ENCODE peak calls at places on chromosomes 12 and 14, in eight cellular contexts. One of them, this sample, is unnamed.

GRCh38 chr14:54356172-54356571 is 40.6 kb upstream of the CDKN3 start:
- DNase-seq in AG10803: no peak
- DNase-seq in GM04504: no peak
- DNase-seq in fibroblast of the aortic adventitia: no peak
- DNase-seq in RWPE1: peak; percentile 20
- DNase-seq in choroid plexus epithelial cell: peak; percentile 57
- DNase-seq in astrocyte of the spinal cord: peak; percentile 65
- DNase-seq in caudate nucleus: no peak
- DNase-seq in this sample: no peak

GRCh38 chr14:68908201-68908600 is 70.9 kb downstream of the ACTN1 start:
- DNase-seq in AG10803: no peak
- DNase-seq in GM04504: no peak
- DNase-seq in fibroblast of the aortic adventitia: no peak
- DNase-seq in RWPE1: no peak
- DNase-seq in choroid plexus epithelial cell: no peak
- DNase-seq in astrocyte of the spinal cord: no peak
- DNase-seq in caudate nucleus: no peak
- DNase-seq in this sample: no peak

GRCh38 chr12:74725154-74725553 is 187.5 kb downstream of the ATXN7L3B start:
- DNase-seq in AG10803: peak; percentile 5
- DNase-seq in GM04504: no peak
- DNase-seq in fibroblast of the aortic adventitia: peak; percentile 70
- DNase-seq in RWPE1: no peak
- DNase-seq in choroid plexus epithelial cell: peak; percentile 86
- DNase-seq in astrocyte of the spinal cord: peak; percentile 62
- DNase-seq in caudate nucleus: no peak
- DNase-seq in this sample: no peak

GRCh38 chr14:36129181-36129580 is 47.3 kb downstream of the PTCSC3 start:
- DNase-seq in AG10803: no peak
- DNase-seq in GM04504: no peak
- DNase-seq in fibroblast of the aortic adventitia: no peak
- DNase-seq in RWPE1: peak; percentile 37
- DNase-seq in choroid plexus epithelial cell: no peak
- DNase-seq in astrocyte of the spinal cord: peak; percentile 5
- DNase-seq in caudate nucleus: no peak
- DNase-seq in this sample: no peak

GRCh38 chr14:73589128-73589527 is 2.5 kb upstream of the ACOT4 start:
- DNase-seq in AG10803: no peak
- DNase-seq in GM04504: no peak
- DNase-seq in fibroblast of the aortic adventitia: no peak
- DNase-seq in RWPE1: no peak
- DNase-seq in choroid plexus epithelial cell: no peak
- DNase-seq in astrocyte of the spinal cord: no peak
- DNase-seq in caudate nucleus: no peak
- DNase-seq in this sample: no peak

GRCh38 chr12:52486166-52487105 is 6.6 kb downstream of the KRT6A start:
- DNase-seq in AG10803: no peak
- DNase-seq in GM04504: no peak
- DNase-seq in fibroblast of the aortic adventitia: no peak
- DNase-seq in RWPE1: no peak
- DNase-seq in choroid plexus epithelial cell: no peak
- DNase-seq in astrocyte of the spinal cord: no peak
- DNase-seq in caudate nucleus: no peak
- DNase-seq in this sample: no peak

GRCh38 chr12:121949643-121950397 is 31.4 kb downstream of the CFAP251 start:
- DNase-seq in AG10803: peak; percentile 85
- DNase-seq in GM04504: no peak
- DNase-seq in fibroblast of the aortic adventitia: peak; percentile 90
- DNase-seq in RWPE1: peak; percentile 78
- DNase-seq in choroid plexus epithelial cell: peak; percentile 96
- DNase-seq in astrocyte of the spinal cord: peak; percentile 87
- DNase-seq in caudate nucleus: no peak
- DNase-seq in this sample: peak; percentile 28

GRCh38 chr12:32671930-32672785 is 6.9 kb upstream of the DNM1L start:
- DNase-seq in AG10803: peak; percentile 92
- DNase-seq in GM04504: peak; percentile 87
- DNase-seq in fibroblast of the aortic adventitia: peak; percentile 92
- DNase-seq in RWPE1: peak; percentile 54
- DNase-seq in choroid plexus epithelial cell: peak; percentile 90
- DNase-seq in astrocyte of the spinal cord: peak; percentile 78
- DNase-seq in caudate nucleus: no peak
- DNase-seq in this sample: peak; percentile 50

GRCh38 chr12:121872546-121873223 is 14.0 kb upstream of the HPD start:
- DNase-seq in AG10803: peak; percentile 94
- DNase-seq in GM04504: peak; percentile 85
- DNase-seq in fibroblast of the aortic adventitia: peak; percentile 99
- DNase-seq in RWPE1: peak; percentile 42
- DNase-seq in choroid plexus epithelial cell: peak; percentile 91
- DNase-seq in astrocyte of the spinal cord: peak; percentile 90
- DNase-seq in caudate nucleus: no peak
- DNase-seq in this sample: peak; percentile 83

GRCh38 chr12:44696542-44696941 is 179.6 kb downstream of the NELL2 start:
- DNase-seq in AG10803: no peak
- DNase-seq in GM04504: no peak
- DNase-seq in fibroblast of the aortic adventitia: no peak
- DNase-seq in RWPE1: peak; percentile 16
- DNase-seq in choroid plexus epithelial cell: peak; percentile 3
- DNase-seq in astrocyte of the spinal cord: peak; percentile 2
- DNase-seq in caudate nucleus: no peak
- DNase-seq in this sample: no peak

GRCh38 chr14:65252471-65253255 is 150.3 kb upstream of the MAX start:
- DNase-seq in AG10803: peak; percentile 46
- DNase-seq in GM04504: no peak
- DNase-seq in fibroblast of the aortic adventitia: no peak
- DNase-seq in RWPE1: no peak
- DNase-seq in choroid plexus epithelial cell: no peak
- DNase-seq in astrocyte of the spinal cord: no peak
- DNase-seq in caudate nucleus: no peak
- DNase-seq in this sample: no peak

GRCh38 chr12:113440947-113441782 is 19.0 kb downstream of the SDSL start:
- DNase-seq in AG10803: no peak
- DNase-seq in GM04504: no peak
- DNase-seq in fibroblast of the aortic adventitia: no peak
- DNase-seq in RWPE1: no peak
- DNase-seq in choroid plexus epithelial cell: no peak
- DNase-seq in astrocyte of the spinal cord: no peak
- DNase-seq in caudate nucleus: no peak
- DNase-seq in this sample: no peak

GRCh38 chr14:68779761-68780323 is 13.0 kb downstream of the ZFP36L1 start:
- DNase-seq in AG10803: peak; percentile 98
- DNase-seq in GM04504: peak; percentile 93
- DNase-seq in fibroblast of the aortic adventitia: peak; percentile 69
- DNase-seq in RWPE1: no peak
- DNase-seq in choroid plexus epithelial cell: peak; percentile 73
- DNase-seq in astrocyte of the spinal cord: peak; percentile 92
- DNase-seq in caudate nucleus: no peak
- DNase-seq in this sample: no peak

GRCh38 chr12:25472453-25472852 is 80.6 kb downstream of the LMNTD1 start:
- DNase-seq in AG10803: no peak
- DNase-seq in GM04504: no peak
- DNase-seq in fibroblast of the aortic adventitia: no peak
- DNase-seq in RWPE1: no peak
- DNase-seq in choroid plexus epithelial cell: no peak
- DNase-seq in astrocyte of the spinal cord: no peak
- DNase-seq in caudate nucleus: no peak
- DNase-seq in this sample: no peak

GRCh38 chr12:109228664-109229063 is 80.4 kb downstream of the FOXN4 start:
- DNase-seq in AG10803: no peak
- DNase-seq in GM04504: no peak
- DNase-seq in fibroblast of the aortic adventitia: no peak
- DNase-seq in RWPE1: no peak
- DNase-seq in choroid plexus epithelial cell: no peak
- DNase-seq in astrocyte of the spinal cord: no peak
- DNase-seq in caudate nucleus: no peak
- DNase-seq in this sample: no peak

GRCh38 chr12:87439990-87440827 is 589.0 kb downstream of the C12orf50 start:
- DNase-seq in AG10803: peak; percentile 66
- DNase-seq in GM04504: peak; percentile 30
- DNase-seq in fibroblast of the aortic adventitia: peak; percentile 96
- DNase-seq in RWPE1: peak; percentile 65
- DNase-seq in choroid plexus epithelial cell: peak; percentile 94
- DNase-seq in astrocyte of the spinal cord: peak; percentile 92
- DNase-seq in caudate nucleus: no peak
- DNase-seq in this sample: peak; percentile 85

GRCh38 chr12:28083816-28084678 is 106.2 kb upstream of the CCDC91 start:
- DNase-seq in AG10803: peak; percentile 45
- DNase-seq in GM04504: no peak
- DNase-seq in fibroblast of the aortic adventitia: peak; percentile 76
- DNase-seq in RWPE1: no peak
- DNase-seq in choroid plexus epithelial cell: no peak
- DNase-seq in astrocyte of the spinal cord: peak; percentile 26
- DNase-seq in caudate nucleus: no peak
- DNase-seq in this sample: peak; percentile 71

GRCh38 chr12:106108187-106108816 is 30.5 kb downstream of the NUAK1 start:
- DNase-seq in AG10803: peak; percentile 68
- DNase-seq in GM04504: no peak
- DNase-seq in fibroblast of the aortic adventitia: peak; percentile 75
- DNase-seq in RWPE1: no peak
- DNase-seq in choroid plexus epithelial cell: peak; percentile 75
- DNase-seq in astrocyte of the spinal cord: peak; percentile 73
- DNase-seq in caudate nucleus: no peak
- DNase-seq in this sample: no peak